ENCODE peak calls at places on chromosomes 11 and 22, in six cellular contexts. S is lower lobe of right lung; H is CD8-positive, alpha-beta T cell; B is lung; I is naive thymus-derived CD4-positive, alpha-beta T cell; W is left lung. M is an unnamed sample. For H3K4me1, the result is how much of the 10 kb centered on the place peaks cover.

GRCh38 chr11:2382927-2383822 is 6.1 kb downstream of the CD81 start:
- ATAC-seq in B (no peak), I (peak), S (peak), H (no peak), W (peak), M (peak)

GRCh38 chr22:31932863-31933262 is 11.5 kb upstream of the YWHAH start:
- ATAC-seq in B (no peak), S (no peak), H (no peak), I (no peak), W (no peak), M (no peak)

GRCh38 chr11:100918551-100919500 is 210.8 kb downstream of the PGR start:
- ATAC-seq in H (no peak), B (peak), I (no peak), W (peak), S (peak), M (no peak)

GRCh38 chr22:45632791-45633515 is 38.7 kb upstream of the ATXN10 start:
- ATAC-seq in S (no peak), H (no peak), W (no peak), B (no peak), I (no peak), M (no peak)

GRCh38 chr11:48228761-48229160 is 12.2 kb downstream of the OR4B1 start:
- ATAC-seq in H (no peak), I (no peak), W (no peak), S (no peak), B (no peak), M (no peak)

GRCh38 chr11:47498584-47499152 is 49.7 kb upstream of the RAPSN start:
- ATAC-seq in I (no peak), S (no peak), H (no peak), W (no peak), B (no peak), M (no peak)

GRCh38 chr11:65404638-65405339 is 17.8 kb upstream of the NEAT1 start:
- ATAC-seq in W (peak), H (no peak), S (peak), I (no peak), B (no peak), M (peak)

GRCh38 chr11:121435796-121436511 is 16.2 kb upstream of the SORL1 start:
- ATAC-seq in H (no peak), I (peak), S (peak), W (peak), B (no peak), M (no peak)

DNA sequence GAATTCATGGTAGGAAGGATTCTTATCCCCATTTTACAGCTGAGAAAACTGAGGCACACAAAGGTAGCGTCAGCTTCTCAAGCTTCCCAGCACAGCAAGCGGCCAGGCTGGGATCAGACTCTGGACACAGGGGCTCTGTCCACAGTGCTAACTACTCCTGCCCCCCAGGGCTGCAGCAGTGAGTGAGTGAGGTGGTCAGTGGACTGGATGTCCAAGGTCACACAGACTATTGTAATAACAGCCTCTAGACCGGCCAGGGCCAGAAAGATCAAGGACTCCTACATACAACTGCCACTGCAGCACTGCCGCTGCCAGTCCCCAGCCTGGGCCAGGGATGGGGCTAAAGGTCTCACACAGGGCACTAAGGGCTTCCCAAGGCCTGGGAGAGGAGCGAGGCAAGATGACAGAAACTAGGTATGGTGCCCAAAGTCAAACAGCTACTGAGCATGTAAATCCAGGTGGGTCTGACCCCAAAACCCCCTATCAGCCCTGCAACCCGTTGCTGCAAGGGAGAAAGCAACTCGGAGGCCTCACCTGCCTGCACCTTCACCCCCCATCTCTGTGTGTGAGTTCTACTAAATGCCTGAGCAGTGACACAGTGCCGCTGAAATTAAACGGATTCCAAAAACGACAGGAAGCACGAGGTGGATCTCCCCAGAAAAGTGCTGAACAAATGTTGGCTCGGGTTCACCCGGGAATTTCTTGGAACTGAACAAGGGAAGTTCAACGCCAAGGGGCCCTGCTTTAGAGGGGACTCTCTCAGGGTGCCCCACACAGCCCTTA is 161.8 kb upstream of the GRK3 start:
- ATAC-seq in I (no peak), W (peak), B (no peak), H (no peak), S (no peak), M (no peak)
- H3K4me1 ChIP-seq in I (under half), W (under half), B (under half), H (under half), S (half or more), M (under half)

GRCh38 chr11:6647836-6648235 is 7.8 kb downstream of the DCHS1 start:
- ATAC-seq in H (no peak), B (no peak), I (no peak), S (no peak), W (no peak), M (no peak)

GRCh38 chr11:6648505-6648904 is 7.1 kb downstream of the DCHS1 start:
- ATAC-seq in I (no peak), H (no peak), W (peak), S (no peak), B (no peak), M (no peak)

GRCh38 chr11:6650980-6651379 is 4.6 kb downstream of the DCHS1 start:
- ATAC-seq in S (no peak), I (no peak), B (no peak), W (no peak), H (peak), M (no peak)

GRCh38 chr11:6647282-6647679 is 8.3 kb downstream of the DCHS1 start:
- ATAC-seq in H (no peak), S (peak), W (peak), I (peak), B (no peak), M (peak)

DNA sequence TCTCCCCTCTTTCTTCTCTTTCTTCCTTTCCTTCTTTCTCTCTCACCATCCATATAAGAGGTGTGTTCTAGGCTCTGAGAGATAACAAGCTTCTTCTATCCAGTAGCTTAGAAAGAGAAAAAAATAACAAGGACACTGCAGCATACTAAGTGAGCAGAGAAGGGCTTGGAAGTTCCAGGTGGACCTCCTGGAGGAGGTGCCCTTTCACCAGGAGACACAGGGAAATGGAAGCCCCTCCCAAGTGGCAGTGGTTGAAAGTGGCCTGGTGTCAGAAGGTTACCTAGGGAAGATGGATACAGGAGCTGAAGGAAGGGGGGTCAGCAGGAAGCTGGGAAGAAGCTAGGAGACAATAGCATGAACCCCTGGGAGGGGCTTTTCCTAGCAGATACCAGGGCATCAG is 5.5 kb downstream of the DCHS1 start:
- ATAC-seq in I (no peak), W (no peak), B (no peak), S (no peak), H (no peak), M (no peak)
- H3K4me1 ChIP-seq in I (half or more), W (under half), B (under half), S (under half), H (half or more), M (under half)

GRCh38 chr11:126481303-126481680 is 125.8 kb downstream of the ST3GAL4 start:
- ATAC-seq in S (no peak), I (no peak), H (no peak), B (no peak), W (no peak), M (no peak)

GRCh38 chr11:126479178-126479930 is 123.9 kb downstream of the ST3GAL4 start:
- ATAC-seq in W (no peak), S (no peak), H (no peak), B (no peak), I (no peak), M (no peak)

GRCh38 chr11:126480015-126480409 is 124.5 kb downstream of the ST3GAL4 start:
- ATAC-seq in S (no peak), I (no peak), W (no peak), H (no peak), B (no peak), M (no peak)

GRCh38 chr11:126482586-126483108 is 127.2 kb downstream of the ST3GAL4 start:
- ATAC-seq in W (no peak), B (no peak), H (no peak), I (no peak), S (no peak), M (no peak)

DNA sequence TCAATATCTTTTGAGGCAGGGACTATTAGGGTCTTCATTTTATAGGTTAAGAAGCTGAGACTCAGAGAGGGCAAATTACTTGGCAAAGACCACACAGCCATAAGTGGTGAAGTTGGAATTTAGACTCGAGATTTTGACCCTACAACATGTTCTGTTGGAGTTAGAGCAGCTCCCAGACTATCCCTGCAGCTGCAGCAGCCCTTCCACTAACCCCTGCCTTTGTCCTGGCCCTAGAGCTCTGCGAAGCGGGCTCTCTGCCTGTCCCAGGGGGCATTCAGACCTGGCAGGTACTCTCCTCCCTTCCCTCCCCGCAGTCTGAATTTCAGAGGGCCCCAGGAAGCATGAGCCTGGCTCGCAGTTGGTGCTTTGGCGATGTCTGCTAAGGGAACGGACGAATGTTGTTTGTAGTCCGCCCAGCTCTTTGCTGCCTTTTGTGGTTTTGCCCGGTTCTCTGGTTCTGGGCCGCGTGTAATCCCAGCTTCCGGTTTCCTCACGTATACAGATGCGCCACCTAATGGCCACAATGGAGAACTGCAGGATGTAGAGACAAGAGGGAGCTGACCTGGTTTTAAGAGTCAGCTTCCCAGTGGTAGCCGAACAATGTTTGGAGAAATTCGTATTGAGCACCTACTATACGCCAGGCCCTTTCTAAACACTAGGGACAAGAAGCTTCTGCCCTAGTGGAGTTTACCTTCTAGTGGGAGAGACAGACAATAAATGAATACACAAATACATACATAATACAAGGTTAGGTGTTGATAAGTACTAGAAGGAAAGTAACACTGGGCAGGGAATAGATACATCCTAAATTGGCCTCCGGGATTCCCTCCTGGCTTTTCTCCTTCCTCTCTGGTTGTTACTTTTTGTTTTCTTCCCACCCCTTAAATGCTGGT is 125.2 kb downstream of the ST3GAL4 start:
- ATAC-seq in S (peak), H (peak), I (peak), B (peak), W (peak), M (peak)
- H3K4me1 ChIP-seq in S (under half), H (under half), I (under half), B (under half), W (under half), M (under half)

GRCh38 chr22:38828191-38828590 is 15.6 kb downstream of the NPTXR start:
- ATAC-seq in H (no peak), S (no peak), I (no peak), B (no peak), W (no peak), M (no peak)

GRCh38 chr22:38830026-38830844 is 13.6 kb downstream of the NPTXR start:
- ATAC-seq in I (no peak), H (no peak), W (no peak), B (no peak), S (no peak), M (no peak)

GRCh38 chr22:38827510-38827909 is 16.3 kb downstream of the NPTXR start:
- ATAC-seq in I (no peak), B (no peak), W (no peak), S (no peak), H (no peak), M (no peak)

GRCh38 chr22:38829485-38829884 is 14.3 kb downstream of the NPTXR start:
- ATAC-seq in B (no peak), H (no peak), I (no peak), S (no peak), W (no peak), M (no peak)

DNA sequence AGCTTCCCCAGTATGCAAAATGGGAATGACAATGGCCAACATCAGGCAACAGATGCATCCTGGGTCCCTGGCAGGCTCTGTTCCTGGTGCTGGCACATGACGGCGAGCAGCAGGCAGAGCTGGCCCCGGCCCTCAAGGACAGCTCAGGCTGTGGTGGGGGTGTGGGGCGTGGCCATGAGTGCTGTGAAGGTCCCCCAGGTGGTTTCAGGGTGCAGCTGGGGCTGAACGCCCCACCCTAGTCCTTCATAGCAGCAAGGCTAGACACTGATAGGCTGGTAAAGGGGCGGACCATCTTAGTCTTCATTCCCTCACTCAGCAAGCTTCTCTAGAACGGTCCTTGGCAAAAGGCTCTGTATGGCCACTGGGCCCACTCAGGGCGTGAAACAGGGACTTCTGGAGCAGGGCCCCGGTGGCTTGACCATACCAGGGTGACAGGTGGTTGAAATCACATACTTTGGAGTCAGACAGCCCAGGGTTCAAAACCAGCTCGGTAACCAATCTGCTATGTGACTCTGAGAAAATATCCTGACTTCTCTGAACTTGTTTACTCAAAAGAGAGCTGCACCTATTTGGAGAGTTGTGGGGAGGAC is 15.1 kb downstream of the NPTXR start:
- ATAC-seq in I (no peak), H (no peak), W (no peak), S (no peak), B (no peak), M (no peak)
- H3K4me1 ChIP-seq in I (under half), H (under half), W (under half), S (under half), B (under half), M (under half)

GRCh38 chr22:23223566-23224317 is 43.4 kb downstream of the BCR start:
- ATAC-seq in H (no peak), S (no peak), B (no peak), I (no peak), W (no peak), M (no peak)
- H3K4me1 ChIP-seq in H (half or more), S (half or more), B (half or more), I (half or more), W (half or more), M (half or more)

GRCh38 chr11:58579192-58580129 is 598 bp downstream of the ZFP91 start:
- ATAC-seq in I (peak), S (peak), H (peak), W (peak), B (peak), M (peak)

GRCh38 chr11:58578635-58579191 is at the start of gene ZFP91:
- ATAC-seq in H (peak), I (peak), W (peak), B (peak), S (peak), M (peak)

GRCh38 chr11:58578136-58578634 is 678 bp upstream of the ZFP91 start:
- ATAC-seq in H (peak), B (peak), S (peak), I (peak), W (peak), M (peak)

GRCh38 chr11:58576792-58577440 is 1.3 kb upstream of the LPXN start:
- ATAC-seq in W (no peak), B (no peak), I (no peak), S (no peak), H (no peak), M (no peak)

GRCh38 chr11:58577441-58578135 is 1.3 kb upstream of the ZFP91 start:
- ATAC-seq in W (peak), B (no peak), H (peak), I (peak), S (no peak), M (peak)
- H3K4me1 ChIP-seq in W (under half), B (under half), H (half or more), I (under half), S (half or more), M (under half)

GRCh38 chr11:34643846-34644245 is 23.0 kb downstream of the EHF start:
- ATAC-seq in W (no peak), B (no peak), S (no peak), I (no peak), H (no peak), M (no peak)
- H3K4me1 ChIP-seq in W (under half), B (under half), S (under half), I (under half), H (under half), M (under half)

M was measured in gastroesophageal sphincter.